ENCODE peak calls at places on chromosomes 13 and 19, in four cellular contexts. D is kidney glomerular epithelial cell; F is stimulated activated CD8-positive, alpha-beta memory T cell treated with anti-CD3 and anti-CD28 coated beads, Interleukin-2, amount 100 ng/mL, for 48 hours; C is naive thymus-derived CD8-positive, alpha-beta T cell. H is an unnamed sample.

GRCh38 chr19:40908981-40909380 is 26.9 kb upstream of the CYP2A7 start:
- DNase-seq in F (no peak), C (peak), D (no peak), H (peak)

GRCh38 chr13:92734545-92734944 is 492.1 kb upstream of the GPC6 start:
- DNase-seq in D (no peak), C (no peak), F (no peak), H (no peak)

GRCh38 chr13:31885994-31886393 is 145.6 kb upstream of the FRY start:
- DNase-seq in F (no peak), D (no peak), C (no peak), H (no peak)

GRCh38 chr19:39497850-39498261 is 891 bp upstream of the DLL3 start:
- DNase-seq in C (peak), D (no peak), F (no peak), H (peak)

GRCh38 chr19:54136086-54136863 is 1.3 kb upstream of the CNOT3 start:
- DNase-seq in C (peak), D (no peak), F (no peak), H (no peak)

GRCh38 chr19:38900816-38901215 is 1.0 kb downstream of the NFKBIB start:
- DNase-seq in C (no peak), D (no peak), F (no peak), H (no peak)

GRCh38 chr19:7716762-7717161 is 14.8 kb upstream of the FCER2 start:
- DNase-seq in F (no peak), C (no peak), D (no peak), H (no peak)

GRCh38 chr19:37333457-37333856 is 37.4 kb upstream of the ZNF527 start:
- DNase-seq in F (no peak), D (no peak), C (no peak), H (no peak)

GRCh38 chr19:43774103-43774939 is 6.5 kb downstream of the KCNN4 start:
- DNase-seq in F (no peak), D (no peak), C (no peak), H (no peak)

GRCh38 chr19:58466089-58466759 is 656 bp upstream of the ZNF324 start:
- DNase-seq in F (no peak), C (no peak), D (no peak), H (no peak)

GRCh38 chr13:109737606-109738005 is 48.8 kb downstream of the IRS2 start:
- DNase-seq in C (no peak), D (no peak), F (no peak), H (no peak)

H was measured in naive B cell.